ENCODE peak calls at places on chromosome 3, in seven cellular contexts. V, M, Y, D, G, L and C are unnamed samples.

GRCh38 chr3:133998691-133999241 is 31.0 kb downstream of the SLCO2A1 start:
- DNase-seq in V (no peak), M (no peak), Y (no peak), D (no peak), G (no peak), L (no peak), C (no peak)

GRCh38 chr3:186722457-186722856 is 5.3 kb downstream of the KNG1 start:
- DNase-seq in V (no peak), M (peak), Y (no peak), D (no peak), G (no peak), L (peak), C (no peak)

GRCh38 chr3:47715928-47716327 is 65.8 kb downstream of the SMARCC1 start:
- DNase-seq in V (no peak), M (no peak), Y (no peak), D (no peak), G (no peak), L (peak), C (no peak)

GRCh38 chr3:10263549-10264363 is 15.5 kb downstream of the TATDN2 start:
- DNase-seq in V (peak), M (no peak), Y (peak), D (peak), G (no peak), L (no peak), C (peak)

GRCh38 chr3:149717391-149718056 is 34.8 kb downstream of the COMMD2 start:
- DNase-seq in V (peak), M (peak), Y (peak), D (no peak), G (peak), L (peak), C (no peak)

GRCh38 chr3:53970656-53971055 is 79.0 kb upstream of the SELENOK start:
- DNase-seq in V (no peak), M (no peak), Y (no peak), D (no peak), G (no peak), L (no peak), C (no peak)

GRCh38 chr3:108605028-108605427 is 15.5 kb downstream of the DZIP3 start:
- DNase-seq in V (no peak), M (no peak), Y (no peak), D (no peak), G (no peak), L (no peak), C (no peak)

GRCh38 chr3:96209703-96210102 is 604.7 kb upstream of the EPHA6 start:
- DNase-seq in V (no peak), M (no peak), Y (no peak), D (no peak), G (no peak), L (no peak), C (no peak)

GRCh38 chr3:23219117-23219516 is 16.0 kb downstream of the UBE2E2 start:
- DNase-seq in V (no peak), M (no peak), Y (no peak), D (no peak), G (no peak), L (no peak), C (no peak)

GRCh38 chr3:127815641-127816605 is 6.4 kb downstream of the MGLL start:
- DNase-seq in V (no peak), M (no peak), Y (no peak), D (no peak), G (no peak), L (no peak), C (no peak)

GRCh38 chr3:100912571-100912970 is 80.7 kb downstream of the ABI3BP start:
- DNase-seq in V (no peak), M (no peak), Y (no peak), D (no peak), G (no peak), L (no peak), C (no peak)

GRCh38 chr3:138389841-138390581 is 41.6 kb downstream of the MRAS start:
- DNase-seq in V (no peak), M (no peak), Y (no peak), D (no peak), G (peak), L (peak), C (no peak)

GRCh38 chr3:89572261-89572660 is 464.8 kb downstream of the EPHA3 start:
- DNase-seq in V (no peak), M (no peak), Y (no peak), D (no peak), G (no peak), L (no peak), C (no peak)

GRCh38 chr3:32460031-32460749 is 42.5 kb downstream of the CMTM6 start:
- DNase-seq in V (peak), M (no peak), Y (no peak), D (peak), G (no peak), L (no peak), C (peak)

GRCh38 chr3:87120850-87121249 is 106.3 kb upstream of the CHMP2B start:
- DNase-seq in V (no peak), M (no peak), Y (no peak), D (no peak), G (no peak), L (no peak), C (no peak)

GRCh38 chr3:17927036-17927435 is 184.6 kb upstream of the TBC1D5 start:
- DNase-seq in V (no peak), M (no peak), Y (no peak), D (no peak), G (no peak), L (no peak), C (no peak)

GRCh38 chr3:46578973-46579755 is 13.1 kb upstream of the LRRC2 start:
- DNase-seq in V (no peak), M (no peak), Y (no peak), D (no peak), G (no peak), L (no peak), C (no peak)